ENCODE peak calls at places on chromosomes 11 and 22, in ten cellular contexts. P is epithelial cell of esophagus; D is breast epithelium; R is activated T-helper 1 cell treated with Interleukin-2 at 50 U/mL for 16 hours; W is stimulated activated CD4-positive, alpha-beta T cell treated with anti-CD3 and anti-CD28 coated beads, Interleukin-4, amount 100 ng/mL, for 24 hours; F is endothelial cell; M is aorta; V is stromal cell of bone marrow; A is esophagus muscularis mucosa; G is islet precursor cell. N is an unnamed sample.

GRCh38 chr11:34633990-34634725 is 13.3 kb downstream of the EHF start:
- DNase-seq in P (peak), D (no peak), R (no peak), W (no peak), F (no peak), M (no peak), V (peak), A (no peak), G (no peak), N (no peak)

GRCh38 chr11:33716236-33716635 is 15.6 kb upstream of the C11orf91 start:
- DNase-seq in P (peak), D (no peak), R (no peak), W (peak), F (no peak), M (no peak), V (no peak), A (no peak), G (no peak), N (no peak)

GRCh38 chr11:69210660-69211035 is 54.9 kb downstream of the SMIM38 start:
- DNase-seq in P (no peak), D (peak), R (no peak), W (no peak), F (no peak), M (peak), V (no peak), A (no peak), G (peak), N (no peak)

GRCh38 chr11:60786811-60787567 is 1.9 kb downstream of the MS4A10 start:
- DNase-seq in P (no peak), D (no peak), R (no peak), W (no peak), F (no peak), M (peak), V (peak), A (no peak), G (no peak), N (no peak)

GRCh38 chr11:108239076-108239475 is 16.2 kb downstream of the ATM start:
- DNase-seq in P (no peak), D (no peak), R (no peak), W (no peak), F (no peak), M (no peak), V (no peak), A (no peak), G (no peak), N (no peak)

GRCh38 chr11:78291754-78292108 is 103.0 kb downstream of the USP35 start:
- DNase-seq in P (no peak), D (no peak), R (no peak), W (no peak), F (no peak), M (no peak), V (no peak), A (no peak), G (no peak), N (no peak)

GRCh38 chr11:122153746-122154145 is 37.7 kb upstream of the BLID start:
- DNase-seq in P (no peak), D (no peak), R (no peak), W (no peak), F (no peak), M (no peak), V (no peak), A (no peak), G (no peak), N (no peak)

GRCh38 chr22:48277868-48278581 is 1515.6 kb downstream of the TBC1D22A start:
- DNase-seq in P (no peak), D (no peak), R (no peak), W (no peak), F (no peak), M (no peak), V (no peak), A (no peak), G (no peak), N (no peak)

GRCh38 chr11:67118059-67118766 is 850 bp upstream of the KDM2A start:
- DNase-seq in P (peak), D (peak), R (peak), W (peak), F (no peak), M (peak), V (no peak), A (no peak), G (peak), N (peak)

GRCh38 chr11:66071326-66071870 is 1.3 kb downstream of the PACS1 start:
- DNase-seq in P (no peak), D (no peak), R (no peak), W (peak), F (no peak), M (no peak), V (no peak), A (no peak), G (no peak), N (peak)

GRCh38 chr11:71294846-71295600 is 42.6 kb upstream of the SHANK2 start:
- DNase-seq in P (no peak), D (no peak), R (no peak), W (no peak), F (no peak), M (no peak), V (no peak), A (no peak), G (peak), N (no peak)

GRCh38 chr11:65013130-65013691 is 749 bp upstream of the ARL2 start:
- DNase-seq in P (peak), D (peak), R (peak), W (peak), F (peak), M (peak), V (peak), A (peak), G (peak), N (peak)

N was measured in ELF-1.